ENCODE peak calls at places on chromosome 10, in seven cellular contexts. Z is KBM-7, H is OCI-LY7, M is keratinocyte, V is AG09309, J is NCI-H2171, Y is skeletal muscle cell. G is an unnamed sample.
A peak's percentile ranks its signal among the peaks of the same experiment; 100 is the strongest.

GRCh38 chr10:79072994-79073654 is 4.4 kb downstream of the ZMIZ1 start:
- DNase-seq in Z (no peak), H (no peak), M (no peak), V (no peak), J (no peak), Y (no peak), G (no peak)

GRCh38 chr10:15539262-15539661 is 168.2 kb upstream of the FAM171A1 start:
- DNase-seq in Z (no peak), H (no peak), M (no peak), V (no peak), J (no peak), Y (no peak), G (no peak)

GRCh38 chr10:15426115-15426514 is 55.0 kb upstream of the FAM171A1 start:
- DNase-seq in Z (no peak), H (no peak), M (no peak), V (no peak), J (no peak), Y (no peak), G (no peak)

GRCh38 chr10:78774614-78774998 is 294.2 kb upstream of the ZMIZ1 start:
- DNase-seq in Z (no peak), H (no peak), M (no peak), V (no peak), J (no peak), Y (no peak), G (no peak)

GRCh38 chr10:19788075-19788686 is 28.1 kb upstream of the PLXDC2 start:
- DNase-seq in Z (peak; percentile 66), H (peak; percentile 30), M (peak; percentile 13), V (peak; percentile 18), J (no peak), Y (peak; percentile 7), G (peak; percentile 9)

GRCh38 chr10:121168513-121169216 is 317.5 kb downstream of the WDR11 start:
- DNase-seq in Z (no peak), H (no peak), M (no peak), V (no peak), J (no peak), Y (no peak), G (no peak)

GRCh38 chr10:8051851-8052257 is 2.6 kb upstream of the GATA3 start:
- DNase-seq in Z (no peak), H (no peak), M (no peak), V (no peak), J (no peak), Y (no peak), G (no peak)

GRCh38 chr10:133159950-133160812 is at the start of gene KNDC1:
- DNase-seq in Z (no peak), H (no peak), M (no peak), V (no peak), J (no peak), Y (no peak), G (no peak)

GRCh38 chr10:97540669-97541500 is 31.7 kb upstream of the ANKRD2 start:
- DNase-seq in Z (no peak), H (no peak), M (no peak), V (no peak), J (no peak), Y (no peak), G (no peak)

GRCh38 chr10:130236711-130237110 is 100.5 kb downstream of the GLRX3 start:
- DNase-seq in Z (no peak), H (no peak), M (no peak), V (no peak), J (no peak), Y (no peak), G (no peak)

GRCh38 chr10:35449944-35450343 is 113.6 kb downstream of the CCNY start:
- DNase-seq in Z (no peak), H (no peak), M (no peak), V (no peak), J (no peak), Y (no peak), G (no peak)

GRCh38 chr10:43262043-43262901 is 4.6 kb downstream of the RASGEF1A start:
- DNase-seq in Z (no peak), H (no peak), M (no peak), V (no peak), J (peak; percentile 18), Y (no peak), G (no peak)

GRCh38 chr10:118769898-118770600 is 15.3 kb upstream of the CACUL1 start:
- DNase-seq in Z (no peak), H (no peak), M (no peak), V (no peak), J (no peak), Y (no peak), G (no peak)

GRCh38 chr10:8013011-8013410 is 41.5 kb upstream of the GATA3 start:
- DNase-seq in Z (no peak), H (no peak), M (no peak), V (no peak), J (no peak), Y (no peak), G (no peak)

GRCh38 chr10:102648269-102648888 is 4.1 kb downstream of the TRIM8 start:
- DNase-seq in Z (no peak), H (peak; percentile 39), M (no peak), V (no peak), J (no peak), Y (no peak), G (no peak)

GRCh38 chr10:132469197-132469942 is 68.2 kb upstream of the INPP5A start:
- DNase-seq in Z (no peak), H (no peak), M (no peak), V (no peak), J (peak; percentile 41), Y (no peak), G (no peak)